ENCODE peak calls at places on chromosomes 16 and 17, in eight cellular contexts. S is AG04450, H is kidney epithelial cell, E is IMR-90, O is AG09309, R is H9, U is left ventricle myocardium inferior, M is HFFc6. J is an unnamed sample.

GRCh38 chr17:76659928-76660614 is 16.5 kb upstream of the ST6GALNAC1 start:
- DNase-seq in U (no peak), E (no peak), O (no peak), M (no peak), R (no peak), S (no peak), H (peak; percentile 60), J (no peak)

GRCh38 chr17:5975651-5976050 is 94.5 kb upstream of the WSCD1 start:
- DNase-seq in R (no peak), O (no peak), H (no peak), U (no peak), S (no peak), M (no peak), E (no peak), J (no peak)

GRCh38 chr17:21081967-21082366 is 39.2 kb upstream of the USP22 start:
- DNase-seq in U (no peak), M (no peak), E (no peak), R (no peak), H (no peak), S (no peak), O (no peak), J (no peak)

GRCh38 chr17:2395258-2396170 is 5.3 kb downstream of the MNT start:
- DNase-seq in U (no peak), E (peak; percentile 58), M (peak; percentile 52), O (no peak), H (no peak), S (no peak), R (peak; percentile 40), J (no peak)

GRCh38 chr16:5228369-5228768 is 130.8 kb upstream of the EEF2KMT start:
- DNase-seq in S (no peak), U (no peak), E (no peak), O (no peak), R (peak; percentile 65), M (no peak), H (no peak), J (no peak)

GRCh38 chr17:57708401-57708800 is 36.7 kb downstream of the CCDC182 start:
- DNase-seq in R (no peak), S (no peak), E (no peak), O (no peak), H (no peak), U (no peak), M (no peak), J (no peak)

GRCh38 chr17:17963694-17964436 is 8.3 kb downstream of the TOM1L2 start:
- DNase-seq in M (no peak), S (no peak), U (no peak), O (no peak), R (no peak), E (no peak), H (no peak), J (no peak)

GRCh38 chr17:21285164-21286065 is 904 bp downstream of the MAP2K3 start:
- DNase-seq in R (no peak), U (no peak), M (peak; percentile 55), E (peak; percentile 51), S (no peak), H (no peak), O (no peak), J (no peak)

GRCh38 chr17:36823850-36824677 is 113.2 kb upstream of the LHX1 start:
- DNase-seq in R (no peak), E (no peak), O (no peak), H (no peak), M (no peak), U (no peak), S (no peak), J (no peak)

GRCh38 chr16:70437582-70438324 is 1.1 kb downstream of the ST3GAL2 start:
- DNase-seq in M (peak; percentile 62), H (no peak), S (no peak), U (no peak), E (peak; percentile 69), O (no peak), R (no peak), J (no peak)

GRCh38 chr17:42286411-42287295 is 1.6 kb upstream of the STAT5A start:
- DNase-seq in E (no peak), R (peak; percentile 30), U (peak; percentile 55), S (no peak), H (no peak), M (no peak), O (no peak), J (no peak)

GRCh38 chr16:11386791-11387546 is 41.7 kb downstream of the RMI2 start:
- DNase-seq in E (no peak), M (no peak), U (no peak), H (no peak), S (no peak), O (no peak), R (peak; percentile 90), J (no peak)

GRCh38 chr17:81551458-81552243 is 502 bp downstream of the FAAP100 start:
- DNase-seq in M (peak; percentile 35), O (no peak), H (no peak), R (no peak), S (no peak), E (peak; percentile 16), U (no peak), J (no peak)

GRCh38 chr17:8226536-8227237 is 16.3 kb upstream of the AURKB start:
- DNase-seq in H (peak; percentile 66), M (peak; percentile 92), U (peak; percentile 52), E (peak; percentile 91), R (peak; percentile 94), S (peak; percentile 78), O (peak; percentile 84), J (no peak)

GRCh38 chr17:54408741-54409140 is 491.9 kb upstream of the TOM1L1 start:
- DNase-seq in O (no peak), R (no peak), M (no peak), U (no peak), H (no peak), E (no peak), S (no peak), J (no peak)

GRCh38 chr16:24858219-24859041 is 12.7 kb downstream of the SLC5A11 start:
- DNase-seq in R (peak; percentile 69), E (peak; percentile 59), M (peak; percentile 38), U (peak; percentile 42), O (no peak), S (no peak), H (no peak), J (no peak)

GRCh38 chr17:55710829-55711496 is 11.7 kb downstream of the TMEM100 start:
- DNase-seq in M (no peak), E (no peak), R (no peak), H (no peak), S (no peak), U (no peak), O (no peak), J (no peak)

GRCh38 chr16:14111713-14112538 is 40.8 kb downstream of the MRTFB start:
- DNase-seq in R (no peak), U (peak; percentile 59), M (no peak), O (no peak), E (no peak), S (no peak), H (no peak), J (no peak)

GRCh38 chr17:38671939-38672720 is 2.6 kb downstream of the EPOP start:
- DNase-seq in O (no peak), E (no peak), R (peak; percentile 49), H (no peak), S (no peak), M (no peak), U (no peak), J (no peak)

GRCh38 chr17:38674749-38675615 is at the start of gene EPOP:
- DNase-seq in S (peak; percentile 43), E (peak; percentile 76), U (peak; percentile 89), H (peak; percentile 14), M (peak; percentile 64), O (no peak), R (peak; percentile 92), J (peak; percentile 78)

GRCh38 chr17:38672788-38673713 is 1.7 kb downstream of the EPOP start:
- DNase-seq in H (no peak), E (no peak), M (no peak), R (no peak), U (no peak), S (no peak), O (no peak), J (no peak)

GRCh38 chr17:38673714-38674012 is 1.1 kb downstream of the EPOP start:
- DNase-seq in H (no peak), U (peak; percentile 22), E (no peak), R (no peak), O (no peak), S (no peak), M (no peak), J (no peak)

GRCh38 chr17:38674013-38674748 is 576 bp downstream of the EPOP start:
- DNase-seq in S (no peak), R (no peak), U (peak; percentile 17), M (no peak), E (no peak), H (no peak), O (no peak), J (no peak)
- TF ChIP-seq CTCF in S (no peak), R (peak; percentile 18), U (no peak), M (peak; percentile 32), E (no peak), H (no peak), O (no peak), J (peak; percentile 24)

GRCh38 chr17:50501054-50501453 is 7.2 kb upstream of the MYCBPAP start:
- DNase-seq in H (no peak), M (peak; percentile 8), U (no peak), O (no peak), R (no peak), S (no peak), E (no peak), J (no peak)
- TF ChIP-seq CTCF in H (peak; percentile 41), M (peak; percentile 78), U (peak; percentile 43), O (peak; percentile 43), R (peak; percentile 69), S (peak; percentile 45), E (peak; percentile 41), J (peak; percentile 58)

DNA sequence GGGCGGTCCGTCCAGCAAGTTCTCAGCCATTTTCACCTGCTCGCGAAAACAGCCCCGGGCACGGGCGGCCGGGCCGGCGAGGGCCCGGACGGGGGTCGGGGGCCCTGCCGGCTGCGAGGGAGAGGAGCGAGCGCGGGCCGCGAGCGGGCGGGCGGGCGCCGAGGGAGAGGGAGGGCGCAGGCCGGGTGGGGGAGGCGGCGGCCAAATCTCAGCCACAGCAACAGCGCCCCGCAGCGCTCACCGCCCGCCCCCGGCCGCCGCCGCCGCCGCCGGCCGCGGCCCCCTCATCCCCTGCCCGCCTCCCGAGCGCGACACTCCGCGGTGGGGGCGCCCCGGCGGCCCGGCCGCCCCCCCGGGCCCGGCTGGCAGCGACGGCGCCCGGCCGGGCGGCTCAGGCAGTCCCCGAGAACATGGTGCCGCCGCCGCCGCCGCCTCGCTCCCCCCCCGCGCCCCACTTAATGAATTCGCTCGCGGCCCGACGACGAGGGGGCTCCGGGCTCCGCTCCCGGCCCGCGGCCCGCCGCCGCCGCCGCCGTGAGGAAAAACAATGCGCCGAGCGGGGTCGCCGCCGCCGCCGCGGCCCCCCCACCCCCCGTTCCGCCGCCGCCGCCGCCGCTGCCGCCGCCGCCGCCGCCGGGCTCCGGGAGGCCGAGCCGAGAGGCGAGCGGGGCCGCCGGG is 487 bp downstream of the CREBBP start:
- DNase-seq in U (peak; percentile 82), S (no peak), M (peak; percentile 32), E (peak; percentile 52), O (no peak), R (peak; percentile 35), H (no peak), J (no peak)
- TF ChIP-seq CTCF in U (peak; percentile 36), S (no peak), M (no peak), E (peak; percentile 49), O (peak; percentile 13), R (no peak), H (no peak), J (peak; percentile 25)

GRCh38 chr16:3131755-3132377 is 3.0 kb upstream of the ZNF213 start:
- DNase-seq in R (peak; percentile 82), H (no peak), E (peak; percentile 35), M (peak; percentile 23), S (no peak), O (no peak), U (no peak), J (no peak)
- TF ChIP-seq CTCF in R (peak; percentile 75), H (peak; percentile 86), E (peak; percentile 52), M (peak; percentile 75), S (peak; percentile 68), O (peak; percentile 58), U (peak; percentile 63), J (peak; percentile 53)